ENCODE peak calls at places on chromosomes 6 and 20, in nine cellular contexts. H, E, F, A, O, Z, B, S and L are unnamed samples.

GRCh38 chr6:134585529-134585873 is 267.6 kb upstream of the SGK1 start:
- DNase-seq in A (no peak), H (no peak), F (no peak), S (no peak), O (no peak), E (no peak), B (no peak), Z (no peak), L (no peak)

GRCh38 chr20:10922941-10923340 is 249.1 kb upstream of the JAG1 start:
- DNase-seq in H (no peak), A (no peak), Z (no peak), S (peak; percentile 57), F (no peak), B (no peak), E (no peak), O (peak; percentile 80), L (no peak)

GRCh38 chr20:17619351-17620093 is 49.6 kb downstream of the DSTN start:
- DNase-seq in A (no peak), B (peak; percentile 41), Z (no peak), O (no peak), H (peak; percentile 62), S (no peak), F (no peak), E (no peak), L (no peak)

GRCh38 chr20:59623133-59623532 is 18.8 kb downstream of the PHACTR3 start:
- DNase-seq in Z (no peak), S (no peak), B (no peak), F (no peak), H (no peak), O (no peak), A (no peak), E (no peak), L (no peak)

GRCh38 chr20:58329711-58330110 is 20.2 kb downstream of the RAB22A start:
- DNase-seq in E (no peak), A (no peak), F (no peak), H (no peak), Z (no peak), S (no peak), B (no peak), O (no peak), L (no peak)

GRCh38 chr6:51855310-51856082 is 231.9 kb downstream of the PKHD1 start:
- DNase-seq in Z (no peak), O (peak; percentile 70), H (no peak), S (peak; percentile 63), A (no peak), E (no peak), B (peak; percentile 79), F (peak; percentile 95), L (no peak)

GRCh38 chr20:4989570-4989969 is 11.7 kb downstream of the SLC23A2 start:
- DNase-seq in Z (no peak), F (no peak), B (no peak), O (no peak), A (no peak), H (no peak), S (no peak), E (no peak), L (no peak)

GRCh38 chr6:90369651-90370050 is 73.0 kb upstream of the BACH2 start:
- DNase-seq in E (no peak), B (no peak), S (no peak), Z (no peak), A (no peak), F (no peak), H (no peak), O (no peak), L (no peak)

GRCh38 chr6:118320652-118321051 is 227.4 kb upstream of the PLN start:
- DNase-seq in B (no peak), E (no peak), O (peak; percentile 20), A (no peak), S (no peak), F (no peak), Z (no peak), H (no peak), L (no peak)

GRCh38 chr20:5862703-5863039 is 87.7 kb downstream of the TRMT6 start:
- DNase-seq in E (no peak), B (no peak), Z (no peak), O (peak; percentile 6), S (no peak), A (no peak), H (no peak), F (no peak), L (no peak)

GRCh38 chr20:1364106-1364505 is 28.7 kb downstream of the FKBP1A start:
- DNase-seq in F (no peak), Z (no peak), S (no peak), B (no peak), E (no peak), O (no peak), A (no peak), H (no peak), L (no peak)

GRCh38 chr20:41391587-41392001 is 25.0 kb upstream of the EMILIN3 start:
- DNase-seq in Z (no peak), O (no peak), F (peak; percentile 60), B (peak; percentile 54), A (no peak), H (no peak), S (no peak), E (no peak), L (peak; percentile 61)

GRCh38 chr6:100230976-100231316 is 233.8 kb downstream of the SIM1 start:
- DNase-seq in Z (no peak), H (no peak), A (no peak), E (no peak), O (peak; percentile 72), S (peak; percentile 2), F (no peak), B (no peak), L (peak; percentile 54)

GRCh38 chr6:26550250-26550993 is 12.3 kb downstream of the HMGN4 start:
- DNase-seq in S (peak; percentile 79), E (peak; percentile 31), F (peak; percentile 97), B (peak; percentile 96), H (peak; percentile 87), O (peak; percentile 75), Z (peak; percentile 41), A (no peak), L (no peak)

GRCh38 chr6:113564401-113565161 is 292.6 kb upstream of the MARCKS start:
- DNase-seq in O (peak; percentile 95), Z (no peak), F (peak; percentile 91), A (peak; percentile 94), H (peak; percentile 89), B (peak; percentile 93), S (no peak), E (no peak), L (no peak)

GRCh38 chr6:87066449-87067288 is 28.2 kb downstream of the CGA start:
- DNase-seq in Z (no peak), A (peak; percentile 25), B (peak; percentile 61), F (peak; percentile 66), H (peak; percentile 51), S (peak; percentile 55), O (peak; percentile 78), E (no peak), L (peak; percentile 16)

GRCh38 chr6:135181333-135182119 is 418 bp downstream of the MYB start:
- DNase-seq in E (no peak), H (peak; percentile 34), Z (no peak), O (peak; percentile 31), A (no peak), S (peak; percentile 10), B (no peak), F (peak; percentile 33), L (no peak)

GRCh38 chr6:39599341-39599740 is 125.9 kb downstream of the KIF6 start:
- DNase-seq in H (no peak), F (no peak), O (peak; percentile 49), S (no peak), B (no peak), Z (no peak), A (no peak), E (no peak), L (no peak)

GRCh38 chr20:7734216-7734615 is 206.0 kb downstream of the HAO1 start:
- DNase-seq in A (no peak), H (no peak), E (no peak), S (no peak), F (no peak), O (no peak), Z (no peak), B (no peak), L (no peak)

GRCh38 chr20:62740286-62741141 is 31.9 kb downstream of the NTSR1 start:
- DNase-seq in Z (peak; percentile 68), S (peak; percentile 70), E (peak; percentile 69), H (peak; percentile 55), O (peak; percentile 95), A (no peak), F (no peak), B (no peak), L (peak; percentile 77)

GRCh38 chr20:38178581-38178980 is 13.5 kb upstream of the TGM2 start:
- DNase-seq in H (no peak), A (no peak), S (no peak), E (no peak), Z (no peak), B (no peak), F (no peak), O (no peak), L (no peak)

GRCh38 chr6:38498085-38498484 is 141.6 kb downstream of the BTBD9 start:
- DNase-seq in A (no peak), F (no peak), E (no peak), H (no peak), Z (no peak), S (no peak), B (no peak), O (peak; percentile 51), L (no peak)

GRCh38 chr6:75893058-75893775 is 144.2 kb downstream of the MYO6 start:
- DNase-seq in H (no peak), Z (no peak), A (no peak), B (no peak), S (peak; percentile 57), F (peak; percentile 87), O (peak; percentile 81), E (no peak), L (no peak)

GRCh38 chr6:42860031-42860430 is 19.4 kb upstream of the RPL7L1 start:
- DNase-seq in S (no peak), E (no peak), H (no peak), B (no peak), F (no peak), Z (no peak), A (no peak), O (no peak), L (no peak)
- H3K27ac ChIP-seq in S (no peak overlapping the region), E (no peak overlapping the region), H (no peak overlapping the region), B (no peak overlapping the region), F (no peak overlapping the region), Z (no peak overlapping the region), A (no peak overlapping the region), O (no peak overlapping the region), L (no peak overlapping the region)

GRCh38 chr6:158312165-158312564 is at the start of gene TULP4:
- DNase-seq in Z (no peak), F (no peak), S (no peak), A (no peak), H (no peak), O (no peak), B (no peak), E (no peak), L (no peak)
- H3K27ac ChIP-seq in Z (no peak within 1 kb of the TSS), F (no peak within 1 kb of the TSS), S (no peak within 1 kb of the TSS), A (peak within 1 kb of the TSS; percentile 32), H (peak within 1 kb of the TSS; percentile 52), O (no peak within 1 kb of the TSS), B (no peak within 1 kb of the TSS), E (no peak within 1 kb of the TSS), L (no peak within 1 kb of the TSS)

GRCh38 chr6:11211235-11211634 is 21.2 kb downstream of the NEDD9 start:
- DNase-seq in F (no peak), E (no peak), O (no peak), H (no peak), B (no peak), S (no peak), Z (no peak), A (no peak), L (no peak)
- H3K27ac ChIP-seq in F (peak overlapping the region; percentile 65), E (no peak overlapping the region), O (no peak overlapping the region), H (peak overlapping the region; percentile 84), B (no peak overlapping the region), S (peak overlapping the region; percentile 93), Z (no peak overlapping the region), A (peak overlapping the region; percentile 59), L (no peak overlapping the region)

GRCh38 chr6:161891542-161891941 is 617.7 kb upstream of the AGPAT4 start:
- DNase-seq in O (no peak), F (peak; percentile 34), E (no peak), B (no peak), H (no peak), Z (no peak), S (no peak), A (no peak), L (no peak)
- H3K27ac ChIP-seq in O (no peak overlapping the region), F (no peak overlapping the region), E (no peak overlapping the region), B (no peak overlapping the region), H (no peak overlapping the region), Z (no peak overlapping the region), S (no peak overlapping the region), A (peak overlapping the region; percentile 33), L (no peak overlapping the region)